ENCODE peak calls at places on chromosome 17, in ten cellular contexts. O is K562, Y is pancreas, J is fibroblast of pulmonary artery, R is choroid plexus epithelial cell, E is GM23338, D is RWPE2, P is suprapubic skin, Q is left lung, C is upper lobe of right lung. T is an unnamed sample.

GRCh38 chr17:27323538-27324212 is 29.8 kb downstream of the WSB1 start:
- DNase-seq in C (peak), R (peak), Y (peak), O (peak), E (peak), P (peak), D (peak), Q (peak), J (peak), T (peak)

GRCh38 chr17:72270530-72270929 is 149.7 kb downstream of the SOX9 start:
- DNase-seq in D (peak), Q (peak), E (no peak), J (peak), P (no peak), R (peak), C (no peak), Y (no peak), O (no peak), T (peak)

GRCh38 chr17:81599719-81600486 is 37.0 kb downstream of the NPLOC4 start:
- DNase-seq in D (no peak), Q (no peak), J (peak), R (peak), C (no peak), P (no peak), Y (no peak), E (peak), O (no peak), T (peak)

GRCh38 chr17:9987779-9988585 is 82.9 kb upstream of the RCVRN start:
- DNase-seq in Y (peak), O (peak), R (peak), Q (no peak), E (peak), P (no peak), D (no peak), J (peak), C (no peak), T (peak)

GRCh38 chr17:73313526-73314127 is 1.8 kb upstream of the CDC42EP4 start:
- DNase-seq in P (no peak), C (no peak), O (no peak), Q (no peak), R (no peak), D (no peak), J (peak), E (peak), Y (no peak), T (no peak)

GRCh38 chr17:36182176-36183000 is 6.0 kb upstream of the TBC1D3B start:
- DNase-seq in Y (peak), P (no peak), C (peak), D (peak), E (peak), R (peak), O (no peak), Q (no peak), J (peak), T (peak)

GRCh38 chr17:42050360-42051012 is at the start of gene C17orf113:
- DNase-seq in Y (peak), J (peak), C (peak), O (peak), E (peak), P (no peak), R (peak), Q (peak), D (no peak), T (peak)

GRCh38 chr17:42113293-42114069 is 967 bp upstream of the DHX58 start:
- DNase-seq in P (no peak), E (no peak), R (no peak), D (no peak), J (no peak), C (no peak), O (no peak), Y (peak), Q (no peak), T (no peak)

GRCh38 chr17:83079340-83079747 is at the start of gene METRNL:
- DNase-seq in O (peak), Q (peak), J (peak), Y (peak), R (peak), E (peak), P (no peak), D (no peak), C (peak), T (peak)

GRCh38 chr17:46851029-46851741 is at the start of gene WNT9B:
- DNase-seq in C (no peak), E (peak), O (peak), P (no peak), R (no peak), Y (peak), D (no peak), J (no peak), Q (no peak), T (no peak)

GRCh38 chr17:17398188-17398927 is 78.4 kb upstream of the MED9 start:
- DNase-seq in P (no peak), D (no peak), Q (no peak), Y (no peak), C (no peak), R (no peak), J (no peak), O (no peak), E (no peak), T (peak)

GRCh38 chr17:77286641-77287431 is 146.1 kb downstream of the SEC14L1 start:
- DNase-seq in R (peak), C (peak), Q (peak), P (peak), D (peak), J (peak), Y (peak), E (no peak), O (no peak), T (no peak)

GRCh38 chr17:59476413-59476812 is 89.0 kb upstream of the DHX40 start:
- DNase-seq in E (no peak), C (no peak), R (no peak), Q (no peak), D (no peak), J (no peak), Y (no peak), O (no peak), P (peak), T (no peak)

GRCh38 chr17:80738987-80739730 is 194.5 kb downstream of the RPTOR start:
- DNase-seq in P (no peak), E (no peak), O (no peak), R (peak), Y (no peak), J (no peak), Q (no peak), C (no peak), D (no peak), T (no peak)

GRCh38 chr17:36544049-36544319 is 735 bp upstream of the GGNBP2 start:
- DNase-seq in P (no peak), C (no peak), E (peak), R (no peak), Q (peak), D (no peak), J (peak), Y (peak), O (no peak), T (peak)

GRCh38 chr17:82003411-82004381 is 19.0 kb downstream of the CENPX start:
- DNase-seq in R (peak), J (peak), E (no peak), D (peak), Y (no peak), P (no peak), C (no peak), Q (peak), O (no peak), T (peak)

GRCh38 chr17:3845361-3845753 is 689 bp downstream of the NCBP3 start:
- DNase-seq in E (no peak), Y (no peak), C (no peak), Q (no peak), O (no peak), P (no peak), R (peak), J (peak), D (no peak), T (no peak)

GRCh38 chr17:40956401-40957254 is 10.1 kb downstream of the KRT39 start:
- DNase-seq in Y (no peak), J (peak), E (no peak), P (no peak), Q (no peak), D (no peak), R (peak), O (no peak), C (no peak), T (peak)

GRCh38 chr17:30091771-30092170 is 24.8 kb upstream of the NSRP1 start:
- DNase-seq in Q (no peak), E (no peak), D (no peak), Y (no peak), J (peak), C (no peak), O (no peak), P (no peak), R (peak), T (peak)

GRCh38 chr17:76354317-76354729 is 607 bp upstream of the PRPSAP1 start:
- DNase-seq in Y (no peak), O (no peak), P (no peak), C (no peak), D (peak), Q (no peak), E (no peak), J (no peak), R (no peak), T (no peak)

GRCh38 chr17:71237903-71238538 is 882.8 kb upstream of the SOX9 start:
- DNase-seq in D (no peak), J (peak), Q (no peak), E (no peak), C (no peak), P (no peak), O (no peak), Y (no peak), R (peak), T (peak)

GRCh38 chr17:67993998-67994361 is 2.3 kb downstream of the C17orf58 start:
- DNase-seq in R (peak), P (peak), O (no peak), E (peak), Y (no peak), D (no peak), C (no peak), Q (no peak), J (peak), T (peak)

GRCh38 chr17:56175299-56175935 is 22.1 kb downstream of the ANKFN1 start:
- DNase-seq in O (no peak), C (no peak), J (no peak), R (no peak), D (no peak), Q (no peak), E (no peak), P (no peak), Y (no peak), T (no peak)

GRCh38 chr17:47797797-47798196 is 23.8 kb downstream of the OSBPL7 start:
- DNase-seq in Q (no peak), C (no peak), J (peak), O (peak), P (no peak), Y (no peak), E (peak), R (no peak), D (no peak), T (no peak)

GRCh38 chr17:64066709-64067108 is 46.3 kb upstream of the ICAM2 start:
- DNase-seq in P (no peak), Q (no peak), J (no peak), C (no peak), Y (no peak), O (no peak), R (no peak), E (no peak), D (no peak), T (no peak)

GRCh38 chr17:43316522-43317142 is 82.2 kb upstream of the ARL4D start:
- DNase-seq in R (no peak), P (peak), O (peak), Q (no peak), C (no peak), D (no peak), J (no peak), E (peak), Y (peak), T (no peak)

GRCh38 chr17:33858121-33858520 is 397.0 kb upstream of the CCL2 start:
- DNase-seq in Q (no peak), O (no peak), C (no peak), J (no peak), Y (no peak), D (no peak), R (no peak), E (peak), P (no peak), T (no peak)

DNA sequence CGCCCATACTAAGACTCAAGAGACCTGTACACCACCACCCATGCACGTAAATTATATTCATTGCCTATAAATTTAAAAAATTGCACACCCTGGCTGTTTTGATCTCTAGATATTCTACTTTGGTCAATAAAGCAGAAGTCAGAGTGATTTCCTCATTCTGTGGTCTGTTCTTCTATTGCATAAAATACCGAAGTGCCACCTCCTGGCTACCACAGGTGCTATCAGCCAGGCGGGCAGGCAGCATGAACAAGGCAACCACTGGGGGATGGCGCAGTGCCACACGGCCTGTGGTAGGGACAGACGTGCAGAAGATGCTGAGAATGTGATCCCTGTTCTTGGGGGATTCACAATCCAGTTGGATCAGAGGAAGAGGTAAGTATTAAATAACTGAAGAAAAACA is 122.3 kb downstream of the CDK5R1 start:
- DNase-seq in R (peak), Y (peak), J (peak), E (no peak), Q (peak), O (no peak), D (no peak), C (peak), P (no peak), T (no peak)
- TF ChIP-seq CTCF in R (peak), Y (no peak), J (peak), E (no peak), Q (no peak), O (no peak), D (peak), C (peak), P (no peak), T (peak)

DNA sequence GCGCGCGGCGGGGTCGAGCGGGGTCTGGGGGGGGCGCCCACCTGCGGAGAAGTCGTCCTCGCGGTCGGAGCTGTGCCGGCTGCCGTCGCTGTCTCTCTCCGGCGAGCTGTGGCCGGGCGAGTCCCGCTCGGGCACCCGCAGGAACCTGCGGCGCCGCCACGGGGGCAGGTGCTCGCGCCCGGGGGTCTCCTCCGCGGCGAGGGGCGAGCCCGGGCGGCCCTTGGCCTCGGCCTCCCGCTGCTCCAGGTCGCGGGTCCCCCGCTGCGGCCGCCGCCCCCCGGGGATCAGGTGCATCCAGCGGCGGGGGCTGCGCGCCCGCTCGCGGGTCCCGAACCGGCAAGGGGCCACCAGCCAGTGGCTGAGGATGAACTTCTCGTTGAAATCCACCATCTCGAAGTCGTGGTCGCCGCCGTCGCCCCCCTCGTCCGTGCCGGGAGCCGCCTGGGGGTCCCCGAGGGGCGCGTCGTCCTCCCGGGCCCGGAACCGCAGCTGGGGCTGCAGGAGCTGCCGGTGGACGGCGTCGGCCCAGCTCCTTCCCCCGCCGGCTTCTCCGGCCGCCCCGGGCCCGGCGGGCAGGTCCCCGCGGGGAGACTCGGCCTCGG is 41.4 kb upstream of the BHLHA9 start:
- DNase-seq in Y (no peak), C (no peak), R (no peak), Q (no peak), P (no peak), O (no peak), E (no peak), D (no peak), J (no peak), T (no peak)
- H3K4me3 ChIP-seq in Y (peak), C (peak), R (no peak), Q (peak), P (peak), O (no peak), E (peak), D (peak), J (no peak), T (no peak)

GRCh38 chr17:28912281-28912937 is 9.5 kb upstream of the DHRS13 start:
- DNase-seq in P (no peak), E (peak), D (no peak), J (no peak), Y (no peak), Q (no peak), C (no peak), R (no peak), O (peak), T (no peak)
- TF ChIP-seq CTCF in P (peak), E (peak), D (peak), J (peak), Y (no peak), Q (no peak), C (peak), R (peak), O (peak), T (peak)

DNA sequence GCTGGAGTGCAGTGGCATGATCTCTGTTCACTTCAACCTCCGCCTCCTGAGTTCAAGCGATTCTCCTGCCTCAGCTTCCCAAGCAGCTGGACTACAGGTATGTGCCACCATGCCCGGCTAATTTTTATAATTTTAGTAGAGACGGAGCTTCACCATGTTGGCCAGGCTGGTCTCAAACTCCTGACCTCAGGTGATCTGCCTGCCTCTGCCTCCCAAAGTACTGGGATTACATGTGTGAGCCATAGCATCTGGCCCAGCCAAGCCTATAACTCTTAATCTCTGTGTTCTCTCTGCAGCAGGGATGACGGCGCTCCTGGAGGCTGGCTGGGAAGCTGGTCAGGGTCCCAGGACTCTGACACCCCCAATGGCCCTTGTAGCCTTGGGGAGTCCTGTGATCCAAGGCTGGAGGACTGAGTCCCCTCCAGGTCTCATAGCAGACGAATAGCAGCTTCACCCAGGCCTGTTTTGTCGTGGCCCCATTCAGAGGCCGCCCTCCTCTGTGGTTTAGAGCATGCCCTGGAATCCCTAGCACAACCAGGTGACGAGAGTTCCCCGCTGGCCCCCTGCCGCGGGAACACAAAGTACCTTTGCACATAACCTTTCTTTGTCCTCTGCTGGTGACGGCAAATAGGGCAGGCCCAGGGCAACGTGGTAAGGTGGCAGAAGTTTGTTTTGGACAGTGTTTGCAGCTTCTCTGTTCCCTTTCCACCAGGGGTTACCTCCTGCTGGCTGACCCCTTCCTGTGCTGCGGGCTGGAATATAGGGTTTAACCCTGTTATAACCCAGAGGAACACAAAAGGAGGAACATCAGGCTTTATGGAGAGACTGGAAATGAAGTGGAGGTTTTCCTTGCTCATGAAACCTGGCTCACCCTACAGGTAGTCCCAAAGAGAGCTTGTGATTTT is 43.0 kb upstream of the TOB1 start:
- DNase-seq in E (peak), R (peak), O (peak), C (peak), P (peak), J (no peak), D (no peak), Y (peak), Q (no peak), T (no peak)
- H3K4me3 ChIP-seq in E (no peak), R (no peak), O (no peak), C (no peak), P (no peak), J (no peak), D (no peak), Y (peak), Q (no peak), T (no peak)

T was measured in foreskin fibroblast.